ENCODE peak calls at places on chromosomes 5 and 9, in four cellular contexts. X is cardiac muscle cell, S is HepG2, O is heart left ventricle. V is an unnamed sample.

GRCh38 chr9:115777610-115778009 is 376.0 kb upstream of the PAPPA start:
- DNase-seq in X (no peak), S (no peak), O (no peak), V (no peak)

GRCh38 chr5:135058326-135058725 is 24.3 kb upstream of the PITX1 start:
- DNase-seq in X (no peak), S (no peak), O (no peak), V (no peak)

GRCh38 chr9:9557804-9558334 is 1054.9 kb downstream of the PTPRD start:
- DNase-seq in X (no peak), S (peak; percentile 3), O (no peak), V (no peak)

GRCh38 chr5:32710859-32711692 is at the start of gene NPR3:
- DNase-seq in X (no peak), S (no peak), O (peak; percentile 52), V (no peak)

GRCh38 chr9:130680836-130681768 is 12.5 kb upstream of the EXOSC2 start:
- DNase-seq in X (peak; percentile 89), S (peak; percentile 70), O (peak; percentile 80), V (peak; percentile 67)

GRCh38 chr5:135216072-135216812 is 182.2 kb upstream of the PITX1 start:
- DNase-seq in X (no peak), S (no peak), O (no peak), V (no peak)

GRCh38 chr5:39892708-39893107 is 467.9 kb upstream of the DAB2 start:
- DNase-seq in X (no peak), S (no peak), O (no peak), V (no peak)

GRCh38 chr5:163347671-163348070 is 89.7 kb upstream of the CCNG1 start:
- DNase-seq in X (peak; percentile 68), S (peak; percentile 59), O (peak; percentile 29), V (peak; percentile 67)

GRCh38 chr9:8727191-8727590 is 927.6 kb upstream of the DMAC1 start:
- DNase-seq in X (no peak), S (no peak), O (no peak), V (no peak)

GRCh38 chr5:141779642-141780041 is 97.6 kb upstream of the ARAP3 start:
- DNase-seq in X (no peak), S (no peak), O (peak; percentile 64), V (no peak)

GRCh38 chr5:133431326-133431725 is 181.0 kb downstream of the FSTL4 start:
- DNase-seq in X (no peak), S (no peak), O (no peak), V (no peak)

GRCh38 chr9:91151014-91151740 is 210.5 kb downstream of the AUH start:
- DNase-seq in X (no peak), S (no peak), O (no peak), V (no peak)

GRCh38 chr5:395156-395920 is 47.6 kb upstream of the EXOC3 start:
- DNase-seq in X (no peak), S (no peak), O (no peak), V (no peak)

GRCh38 chr9:127950513-127951210 is 13.0 kb upstream of the DPM2 start:
- DNase-seq in X (no peak), S (peak; percentile 98), O (peak; percentile 75), V (peak; percentile 94)

GRCh38 chr5:142363619-142363963 is 38.8 kb upstream of the SPRY4 start:
- DNase-seq in X (no peak), S (no peak), O (no peak), V (no peak)

GRCh38 chr9:105257767-105258166 is 13.3 kb downstream of the SLC44A1 start:
- DNase-seq in X (no peak), S (no peak), O (no peak), V (no peak)

GRCh38 chr5:147450596-147450995 is 59.3 kb downstream of the DPYSL3 start:
- DNase-seq in X (no peak), S (no peak), O (no peak), V (no peak)

DNA sequence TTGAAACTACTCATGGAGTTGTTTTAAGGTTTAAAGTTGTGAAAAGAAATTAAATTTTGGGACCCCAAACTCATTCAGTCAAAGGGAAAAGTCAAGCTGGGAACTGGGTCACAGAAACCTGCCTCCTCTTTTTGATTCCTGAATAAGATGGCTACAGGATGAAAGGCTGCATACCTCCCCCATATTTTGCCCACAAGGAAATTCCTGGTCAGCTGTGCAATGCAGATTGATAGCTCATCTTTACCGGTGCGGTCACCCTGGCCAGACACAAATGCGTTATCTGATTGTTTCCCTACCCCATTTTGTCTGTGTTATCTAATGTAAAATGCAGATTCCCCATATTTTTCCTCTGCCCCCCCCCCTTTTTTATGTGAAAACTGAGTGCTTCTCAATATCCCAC is 1.3 kb downstream of the HAVCR2 start:
- DNase-seq in X (no peak), S (no peak), O (no peak), V (no peak)
- H3K27ac ChIP-seq in X (no peak overlapping the region), S (no peak overlapping the region), O (no peak overlapping the region), V (no peak overlapping the region)

GRCh38 chr5:94397508-94397907 is 220.9 kb downstream of the KIAA0825 start:
- DNase-seq in X (no peak), S (no peak), O (no peak), V (no peak)
- TF ChIP-seq CTCF in X (no peak), S (no peak), O (no peak), V (no peak)

GRCh38 chr5:102869230-102869629 is 114.1 kb downstream of the PAM start:
- DNase-seq in X (no peak), S (no peak), O (no peak), V (no peak)
- H3K4me3 ChIP-seq in X (no peak overlapping the region), S (no peak overlapping the region), O (peak overlapping the region; percentile 75), V (no peak overlapping the region)

GRCh38 chr9:12843735-12844134 is 68.9 kb downstream of the LURAP1L start:
- DNase-seq in X (no peak), S (no peak), O (no peak), V (no peak)
- H3K27ac ChIP-seq in X (no peak overlapping the region), S (no peak overlapping the region), O (no peak overlapping the region), V (no peak overlapping the region)

DNA sequence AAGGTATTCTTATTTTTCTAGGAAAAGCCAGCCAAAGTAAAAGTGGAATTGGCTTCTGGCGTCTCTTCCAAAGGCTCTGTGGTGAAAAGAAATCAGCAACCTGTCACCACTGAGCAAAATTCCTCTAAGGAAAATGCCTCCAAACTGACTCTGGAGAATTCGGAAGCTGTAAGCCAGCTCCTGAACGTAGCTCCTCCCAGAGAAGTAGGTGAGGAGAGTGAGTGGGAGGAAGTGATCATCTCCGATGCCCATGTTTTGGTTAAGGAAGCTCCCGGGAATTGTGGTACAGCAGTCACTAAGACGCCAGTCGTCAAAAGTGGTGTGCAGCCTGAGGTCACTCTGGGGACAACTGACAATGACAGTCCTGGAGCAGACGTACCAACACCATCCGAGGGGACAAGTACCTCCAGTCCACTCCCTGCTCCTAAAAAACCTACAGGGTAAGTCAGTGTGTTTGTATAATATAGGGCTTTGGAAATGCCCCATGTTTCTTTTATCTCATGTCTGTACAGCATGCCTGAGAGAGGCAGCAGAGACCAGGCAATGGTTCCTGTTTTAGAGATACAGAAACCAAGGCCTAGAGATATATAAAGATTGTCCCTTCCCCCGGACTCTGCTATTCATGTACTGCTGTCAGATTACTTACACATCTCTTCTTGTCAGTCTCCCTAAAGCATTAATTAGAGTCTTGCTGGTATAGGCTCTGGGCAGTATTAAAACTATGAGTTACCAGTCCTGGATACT is 23.9 kb downstream of the HMGXB3 start:
- DNase-seq in X (peak; percentile 49), S (no peak), O (no peak), V (no peak)
- TF ChIP-seq CTCF in X (no peak), S (peak; percentile 41), O (peak; percentile 13), V (no peak)

GRCh38 chr5:180343846-180344327 is 9.2 kb downstream of the GFPT2 start:
- DNase-seq in X (no peak), S (no peak), O (peak; percentile 45), V (no peak)

GRCh38 chr5:180343110-180343845 is 9.9 kb downstream of the GFPT2 start:
- DNase-seq in X (no peak), S (no peak), O (peak; percentile 11), V (peak; percentile 25)

GRCh38 chr5:180345781-180346180 is 7.4 kb downstream of the GFPT2 start:
- DNase-seq in X (no peak), S (no peak), O (peak; percentile 20), V (no peak)

GRCh38 chr5:180345186-180345585 is 8.0 kb downstream of the GFPT2 start:
- DNase-seq in X (no peak), S (no peak), O (no peak), V (no peak)

DNA sequence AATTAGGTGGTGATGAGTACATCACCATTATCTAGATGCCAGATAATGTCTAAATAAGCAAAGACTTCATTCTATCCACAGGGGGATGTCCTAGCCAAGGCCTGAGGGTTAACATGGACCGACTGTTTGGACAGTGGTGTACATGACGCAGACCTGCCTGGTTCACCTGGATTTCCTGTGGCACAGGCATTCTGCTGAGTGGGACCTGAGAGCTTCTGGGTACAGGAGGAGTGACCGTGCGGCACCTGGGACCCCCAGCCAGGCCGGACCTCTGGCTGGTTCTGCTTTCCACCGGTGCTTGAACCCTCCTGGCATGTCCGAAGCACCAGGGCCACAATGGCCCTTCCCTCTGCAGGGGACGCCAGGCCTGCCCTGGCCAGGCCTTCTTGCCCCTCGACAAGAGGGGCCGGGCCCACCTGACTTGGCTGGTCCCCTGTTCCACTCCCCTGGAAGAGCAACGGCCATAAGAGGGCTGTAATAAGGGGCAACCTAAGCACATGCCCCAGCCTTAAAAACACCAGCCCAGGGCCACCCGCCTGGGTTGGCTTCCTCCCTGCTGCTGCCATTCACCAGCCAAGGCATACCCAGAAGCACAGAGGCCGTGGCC is 8.6 kb downstream of the GFPT2 start:
- DNase-seq in X (no peak), S (no peak), O (peak; percentile 12), V (no peak)
- H3K4me3 ChIP-seq in X (no peak overlapping the region), S (no peak overlapping the region), O (no peak overlapping the region), V (no peak overlapping the region)

GRCh38 chr5:104538835-104539234 is 976.2 kb upstream of the NUDT12 start:
- DNase-seq in X (no peak), S (no peak), O (no peak), V (no peak)

GRCh38 chr5:104540448-104540847 is 977.9 kb upstream of the NUDT12 start:
- DNase-seq in X (no peak), S (no peak), O (no peak), V (no peak)

GRCh38 chr5:104541129-104541528 is 978.5 kb upstream of the NUDT12 start:
- DNase-seq in X (no peak), S (no peak), O (no peak), V (no peak)
- H3K27ac ChIP-seq in X (no peak overlapping the region), S (no peak overlapping the region), O (no peak overlapping the region), V (no peak overlapping the region)

GRCh38 chr9:110426052-110426709 is 88.5 kb upstream of the TXNDC8 start:
- DNase-seq in X (no peak), S (peak; percentile 11), O (no peak), V (no peak)
- TF ChIP-seq CTCF in X (peak; percentile 46), S (peak; percentile 3), O (no peak), V (peak; percentile 27)

DNA sequence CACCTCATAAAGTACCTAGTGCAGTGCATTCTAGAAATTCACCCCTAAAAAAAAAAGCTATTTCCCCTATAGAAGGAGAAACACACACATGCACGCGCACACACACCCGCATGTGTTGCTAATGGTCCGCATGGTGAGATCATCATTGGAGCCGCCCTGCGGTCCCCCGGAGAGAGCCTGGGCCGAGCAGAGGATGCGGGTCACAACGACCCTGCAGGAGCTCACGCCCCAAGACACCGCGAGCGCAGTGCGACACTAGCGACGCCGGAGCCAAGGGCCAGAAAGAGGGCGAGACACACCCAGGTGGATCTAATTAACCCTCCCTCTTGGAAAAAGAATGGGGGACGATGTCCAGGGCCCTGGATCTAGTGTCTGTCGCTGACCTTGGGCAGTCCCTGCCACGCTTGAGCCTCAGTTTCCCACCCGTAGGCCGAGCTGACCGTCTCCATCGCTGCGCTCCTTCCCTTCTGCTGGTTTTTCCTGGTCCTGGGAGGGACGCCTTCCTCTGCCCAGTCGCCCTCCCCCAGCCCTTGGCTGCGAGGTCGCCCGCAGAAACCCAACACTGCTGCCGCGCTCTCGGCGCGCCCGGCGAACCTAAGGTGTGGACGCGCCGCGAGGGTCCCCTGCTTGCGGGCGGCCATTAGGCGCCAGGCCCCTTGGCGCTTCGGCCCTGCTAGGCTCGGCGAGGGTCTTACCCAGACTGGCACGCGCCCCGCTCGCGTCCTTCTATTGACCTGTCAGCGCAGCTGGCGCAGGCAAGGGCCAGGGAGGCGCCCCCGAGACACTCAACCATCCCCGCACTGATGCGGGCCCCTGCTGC is 47.6 kb upstream of the RNF20 start:
- DNase-seq in X (peak; percentile 63), S (no peak), O (peak; percentile 51), V (peak; percentile 70)
- H3K4me3 ChIP-seq in X (peak overlapping the region; percentile 56), S (no peak overlapping the region), O (peak overlapping the region; percentile 73), V (peak overlapping the region; percentile 87)